ENCODE peak calls at places on chromosome 19, in four cellular contexts. One of them, this sample, is unnamed.

GRCh38 chr19:1273263-1274041 is 1.9 kb upstream of the FAM174C start:
- DNase-seq in nephron progenitor cell: no peak
- DNase-seq in stimulated activated CD8-positive, alpha-beta memory T cell treated with anti-CD3 and anti-CD28 coated beads, Interleukin-2, amount 100 ng/mL, for 48 hours: no peak
- DNase-seq in M059J: peak
- DNase-seq in this sample: no peak

GRCh38 chr19:48490980-48491792 is 20.4 kb downstream of the LMTK3 start:
- DNase-seq in nephron progenitor cell: peak
- DNase-seq in stimulated activated CD8-positive, alpha-beta memory T cell treated with anti-CD3 and anti-CD28 coated beads, Interleukin-2, amount 100 ng/mL, for 48 hours: peak
- DNase-seq in M059J: no peak
- DNase-seq in this sample: peak

GRCh38 chr19:11767633-11768133 is 883 bp downstream of the ZNF441 start:
- DNase-seq in nephron progenitor cell: peak
- DNase-seq in stimulated activated CD8-positive, alpha-beta memory T cell treated with anti-CD3 and anti-CD28 coated beads, Interleukin-2, amount 100 ng/mL, for 48 hours: no peak
- DNase-seq in M059J: peak
- DNase-seq in this sample: peak

GRCh38 chr19:3161453-3161852 is 17.1 kb upstream of the S1PR4 start:
- DNase-seq in nephron progenitor cell: no peak
- DNase-seq in stimulated activated CD8-positive, alpha-beta memory T cell treated with anti-CD3 and anti-CD28 coated beads, Interleukin-2, amount 100 ng/mL, for 48 hours: no peak
- DNase-seq in M059J: peak
- DNase-seq in this sample: peak

GRCh38 chr19:42555801-42556200 is 27.5 kb upstream of the CEACAM1 start:
- DNase-seq in nephron progenitor cell: no peak
- DNase-seq in stimulated activated CD8-positive, alpha-beta memory T cell treated with anti-CD3 and anti-CD28 coated beads, Interleukin-2, amount 100 ng/mL, for 48 hours: no peak
- DNase-seq in M059J: no peak
- DNase-seq in this sample: no peak

GRCh38 chr19:17681505-17682125 is 6.5 kb downstream of the UNC13A start:
- DNase-seq in nephron progenitor cell: peak
- DNase-seq in stimulated activated CD8-positive, alpha-beta memory T cell treated with anti-CD3 and anti-CD28 coated beads, Interleukin-2, amount 100 ng/mL, for 48 hours: peak
- DNase-seq in M059J: no peak
- DNase-seq in this sample: peak

GRCh38 chr19:4507150-4507452 is 11.2 kb downstream of the PLIN4 start:
- DNase-seq in nephron progenitor cell: no peak
- DNase-seq in stimulated activated CD8-positive, alpha-beta memory T cell treated with anti-CD3 and anti-CD28 coated beads, Interleukin-2, amount 100 ng/mL, for 48 hours: no peak
- DNase-seq in M059J: no peak
- DNase-seq in this sample: no peak

GRCh38 chr19:19026299-19026971 is 6.9 kb downstream of the SUGP2 start:
- DNase-seq in nephron progenitor cell: no peak
- DNase-seq in stimulated activated CD8-positive, alpha-beta memory T cell treated with anti-CD3 and anti-CD28 coated beads, Interleukin-2, amount 100 ng/mL, for 48 hours: no peak
- DNase-seq in M059J: peak
- DNase-seq in this sample: peak

GRCh38 chr19:20472854-20473253 is 92.7 kb downstream of the ZNF737 start:
- DNase-seq in nephron progenitor cell: no peak
- DNase-seq in stimulated activated CD8-positive, alpha-beta memory T cell treated with anti-CD3 and anti-CD28 coated beads, Interleukin-2, amount 100 ng/mL, for 48 hours: no peak
- DNase-seq in M059J: no peak
- DNase-seq in this sample: no peak

GRCh38 chr19:4216832-4217231 is 12.5 kb upstream of the EBI3 start:
- DNase-seq in nephron progenitor cell: no peak
- DNase-seq in stimulated activated CD8-positive, alpha-beta memory T cell treated with anti-CD3 and anti-CD28 coated beads, Interleukin-2, amount 100 ng/mL, for 48 hours: no peak
- DNase-seq in M059J: no peak
- DNase-seq in this sample: no peak

GRCh38 chr19:45693168-45693788 is 812 bp downstream of the QPCTL start:
- DNase-seq in nephron progenitor cell: peak
- DNase-seq in stimulated activated CD8-positive, alpha-beta memory T cell treated with anti-CD3 and anti-CD28 coated beads, Interleukin-2, amount 100 ng/mL, for 48 hours: peak
- DNase-seq in M059J: peak
- DNase-seq in this sample: peak

GRCh38 chr19:40431698-40432097 is 5.9 kb upstream of the SERTAD1 start:
- DNase-seq in nephron progenitor cell: no peak
- DNase-seq in stimulated activated CD8-positive, alpha-beta memory T cell treated with anti-CD3 and anti-CD28 coated beads, Interleukin-2, amount 100 ng/mL, for 48 hours: no peak
- DNase-seq in M059J: no peak
- DNase-seq in this sample: no peak

GRCh38 chr19:743168-743687 is 7.7 kb upstream of the MISP start:
- DNase-seq in nephron progenitor cell: no peak
- DNase-seq in stimulated activated CD8-positive, alpha-beta memory T cell treated with anti-CD3 and anti-CD28 coated beads, Interleukin-2, amount 100 ng/mL, for 48 hours: no peak
- DNase-seq in M059J: no peak
- DNase-seq in this sample: peak

GRCh38 chr19:9793051-9793591 is 24.6 kb upstream of the ZNF846 start:
- DNase-seq in nephron progenitor cell: no peak
- DNase-seq in stimulated activated CD8-positive, alpha-beta memory T cell treated with anti-CD3 and anti-CD28 coated beads, Interleukin-2, amount 100 ng/mL, for 48 hours: peak
- DNase-seq in M059J: no peak
- DNase-seq in this sample: peak

This sample was measured in kidney tubule cell.